ENCODE peak calls at places on chromosome 20, in five cellular contexts. T is RWPE1, R is B cell, A is HepG2, J is ELR. F is an unnamed sample.
A peak's percentile ranks its signal among the peaks of the same experiment; 100 is the strongest.

GRCh38 chr20:48681882-48682426 is 145.8 kb downstream of the PREX1 start:
- DNase-seq in A (no peak), J (no peak), R (no peak), T (no peak), F (no peak)

GRCh38 chr20:3680701-3681351 is 984 bp downstream of the ADAM33 start:
- DNase-seq in J (no peak), A (no peak), T (no peak), R (no peak), F (no peak)

GRCh38 chr20:23244207-23244915 is 106.2 kb upstream of the NXT1 start:
- DNase-seq in A (no peak), R (no peak), T (no peak), J (no peak), F (no peak)

GRCh38 chr20:20414640-20415274 is 46.9 kb downstream of the INSM1 start:
- DNase-seq in J (no peak), A (no peak), R (no peak), T (no peak), F (no peak)

GRCh38 chr20:51731771-51732453 is 36.3 kb downstream of the ATP9A start:
- DNase-seq in R (no peak), T (no peak), J (no peak), A (no peak), F (no peak)

GRCh38 chr20:2365666-2366065 is 15.0 kb upstream of the TGM6 start:
- DNase-seq in R (no peak), T (no peak), A (no peak), J (no peak), F (no peak)

GRCh38 chr20:52191132-52191435 is 495 bp downstream of the ZFP64 start:
- DNase-seq in J (peak; percentile 67), T (peak; percentile 68), A (no peak), R (no peak), F (no peak)

GRCh38 chr20:41616228-41616627 is 1.9 kb downstream of the CHD6 start:
- DNase-seq in J (no peak), T (no peak), A (peak; percentile 62), R (no peak), F (no peak)

GRCh38 chr20:58690851-58691250 is 1.7 kb upstream of the NPEPL1 start:
- DNase-seq in R (no peak), T (no peak), J (peak; percentile 17), A (no peak), F (no peak)

GRCh38 chr20:38060536-38060935 is 27.0 kb downstream of the RPRD1B start:
- DNase-seq in A (no peak), J (peak; percentile 37), T (no peak), R (no peak), F (no peak)

GRCh38 chr20:38286586-38287502 is 17.1 kb upstream of the BPI start:
- DNase-seq in A (peak; percentile 38), J (no peak), T (no peak), R (no peak), F (no peak)

GRCh38 chr20:43942661-43943285 is 28.1 kb downstream of the TOX2 start:
- DNase-seq in R (no peak), A (no peak), J (peak; percentile 85), T (peak; percentile 77), F (peak; percentile 79)

GRCh38 chr20:53040678-53041674 is 68.8 kb downstream of the TSHZ2 start:
- DNase-seq in T (peak; percentile 35), J (no peak), R (no peak), A (no peak), F (no peak)

GRCh38 chr20:64103871-64104666 is 3.3 kb downstream of the NPBWR2 start:
- DNase-seq in T (no peak), A (no peak), J (no peak), R (peak; percentile 25), F (no peak)

GRCh38 chr20:58584881-58585752 is 66.0 kb upstream of the STX16 start:
- DNase-seq in A (no peak), J (peak; percentile 29), R (no peak), T (no peak), F (no peak)

GRCh38 chr20:18256440-18257090 is 31.8 kb upstream of the ZNF133 start:
- DNase-seq in R (no peak), J (no peak), A (no peak), T (no peak), F (no peak)

GRCh38 chr20:41574802-41575389 is 43.3 kb downstream of the CHD6 start:
- DNase-seq in J (no peak), R (no peak), A (peak; percentile 39), T (no peak), F (no peak)

GRCh38 chr20:16709017-16709416 is 20.8 kb upstream of the SNRPB2 start:
- DNase-seq in J (no peak), R (no peak), T (no peak), A (no peak), F (no peak)

F was measured in HT-29.